ENCODE peak calls at places on chromosomes 16 and 17, in four cellular contexts. T is GM12878, G is HepG2, U is K562. W is an unnamed sample.

GRCh38 chr17:50948711-50949110 is 82.6 kb upstream of the TOB1 start:
- DNase-seq in T (no peak), G (no peak), U (no peak), W (no peak)

GRCh38 chr16:9238346-9238745 is 146.9 kb downstream of the HAPSTR1 start:
- DNase-seq in T (no peak), G (no peak), U (no peak), W (no peak)

GRCh38 chr17:27207073-27207511 is 86.8 kb upstream of the WSB1 start:
- DNase-seq in T (no peak), G (no peak), U (no peak), W (no peak)

GRCh38 chr17:39404542-39405378 is 3.3 kb upstream of the FBXL20 start:
- DNase-seq in T (no peak), G (no peak), U (peak), W (no peak)

GRCh38 chr17:75110307-75110937 is 653 bp downstream of the ARMC7 start:
- DNase-seq in T (no peak), G (no peak), U (no peak), W (no peak)

GRCh38 chr17:5825717-5826330 is 241.5 kb upstream of the NLRP1 start:
- DNase-seq in T (no peak), G (no peak), U (no peak), W (no peak)

GRCh38 chr16:4392382-4393242 is 21.0 kb downstream of the VASN start:
- DNase-seq in T (no peak), G (no peak), U (no peak), W (no peak)

GRCh38 chr17:66426397-66427033 is 124.1 kb downstream of the PRKCA start:
- DNase-seq in T (no peak), G (peak), U (peak), W (peak)

GRCh38 chr16:58426960-58427359 is 34.7 kb downstream of the GINS3 start:
- DNase-seq in T (no peak), G (no peak), U (no peak), W (no peak)

GRCh38 chr16:57412584-57412983 is 8.0 kb downstream of the CCL17 start:
- DNase-seq in T (no peak), G (no peak), U (no peak), W (no peak)

GRCh38 chr16:85717393-85718152 is 28.8 kb upstream of the GINS2 start:
- DNase-seq in T (no peak), G (peak), U (peak), W (peak)

GRCh38 chr16:31460582-31461002 is 1.3 kb downstream of the ARMC5 start:
- DNase-seq in T (no peak), G (peak), U (no peak), W (no peak)

GRCh38 chr16:13968835-13969234 is 48.9 kb downstream of the ERCC4 start:
- DNase-seq in T (no peak), G (no peak), U (no peak), W (no peak)

GRCh38 chr17:78137392-78138203 is 7.0 kb downstream of the TMC8 start:
- DNase-seq in T (no peak), G (no peak), U (peak), W (no peak)

GRCh38 chr16:89322381-89323119 is 105.0 kb downstream of the ZNF778 start:
- DNase-seq in T (no peak), G (peak), U (peak), W (peak)

GRCh38 chr16:2208308-2208707 is 2.4 kb downstream of the BRICD5 start:
- DNase-seq in T (no peak), G (no peak), U (no peak), W (no peak)

GRCh38 chr16:60648260-60648659 is 1388.0 kb downstream of the CDH8 start:
- DNase-seq in T (no peak), G (no peak), U (no peak), W (no peak)

GRCh38 chr17:60562421-60562820 is 36.4 kb upstream of the APPBP2 start:
- DNase-seq in T (no peak), G (no peak), U (no peak), W (no peak)

GRCh38 chr16:67672306-67672705 is 5.7 kb downstream of the C16orf86 start:
- DNase-seq in T (no peak), G (no peak), U (no peak), W (no peak)

GRCh38 chr16:87317766-87318121 is 552 bp upstream of the C16orf95 start:
- DNase-seq in T (no peak), G (peak), U (peak), W (peak)

GRCh38 chr16:53773150-53773846 is 69.3 kb downstream of the FTO start:
- DNase-seq in T (peak), G (peak), U (peak), W (peak)

GRCh38 chr16:57925310-57925709 is 45.6 kb downstream of the CNGB1 start:
- DNase-seq in T (no peak), G (no peak), U (no peak), W (no peak)

GRCh38 chr17:76544916-76545365 is 5.1 kb downstream of the PRCD start:
- DNase-seq in T (no peak), G (no peak), U (no peak), W (no peak)

GRCh38 chr17:76547183-76547641 is 7.4 kb downstream of the PRCD start:
- DNase-seq in T (no peak), G (peak), U (peak), W (peak)

GRCh38 chr17:76545918-76546555 is 6.2 kb downstream of the PRCD start:
- DNase-seq in T (no peak), G (no peak), U (no peak), W (no peak)

GRCh38 chr17:76547642-76548202 is 7.9 kb downstream of the PRCD start:
- DNase-seq in T (no peak), G (no peak), U (no peak), W (no peak)

GRCh38 chr17:76546556-76547182 is 6.8 kb downstream of the PRCD start:
- DNase-seq in T (no peak), G (no peak), U (no peak), W (no peak)
- TF ChIP-seq TARDBP in T (no peak), G (no peak), U (no peak), W (no peak)

DNA sequence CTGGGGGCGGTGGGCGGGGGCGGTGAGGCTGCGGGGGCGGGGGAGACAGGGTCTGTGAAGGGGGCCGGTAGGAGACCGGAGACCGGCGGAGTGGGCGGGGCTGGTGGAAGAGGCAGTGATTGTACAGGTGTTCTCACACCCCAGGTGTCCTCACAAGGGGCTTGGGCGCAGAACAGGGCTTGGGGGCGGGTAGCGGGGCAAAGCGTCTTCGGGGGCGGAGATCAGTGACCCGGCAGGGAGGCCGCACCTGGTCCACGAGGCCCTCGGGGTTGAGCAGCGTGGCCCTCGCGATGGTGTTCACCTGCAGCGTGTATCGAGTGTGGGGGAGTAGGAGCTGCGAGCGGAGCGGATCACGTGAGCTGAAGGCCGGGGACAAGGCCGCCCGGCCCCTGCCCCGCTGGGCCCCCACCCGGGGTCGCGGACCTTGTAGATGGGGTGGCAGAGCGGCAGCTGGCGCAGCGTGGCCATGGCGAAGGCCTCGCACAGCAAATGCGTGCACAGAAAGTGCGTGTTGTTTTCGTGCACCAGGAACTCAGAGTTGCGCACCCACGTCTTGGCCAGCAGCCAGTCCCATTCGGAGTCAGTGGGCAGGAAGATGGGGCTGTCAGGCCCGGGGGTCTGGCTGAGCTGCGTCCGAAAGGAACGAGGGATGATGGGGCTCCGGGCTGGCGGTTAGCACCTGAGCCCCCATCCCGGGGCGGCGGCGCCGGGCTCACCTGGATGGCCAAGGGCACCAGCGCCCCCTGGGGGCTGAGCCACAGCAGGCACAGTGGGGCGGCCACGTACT is 8.5 kb downstream of the ALOXE3 start:
- DNase-seq in T (no peak), G (no peak), U (peak), W (peak)
- TF ChIP-seq FOXM1 in T (no peak), G (no peak), U (no peak), W (no peak)

GRCh38 chr17:72726936-72727335 is 365.6 kb downstream of the SLC39A11 start:
- DNase-seq in T (peak), G (no peak), U (no peak), W (no peak)
- TF ChIP-seq TARDBP in T (no peak), G (no peak), U (no peak), W (no peak)

GRCh38 chr17:44733753-44734152 is 25.0 kb upstream of the ADAM11 start:
- DNase-seq in T (no peak), G (peak), U (no peak), W (peak)
- TF ChIP-seq FOXM1 in T (no peak), G (no peak), U (no peak), W (no peak)

GRCh38 chr17:48529191-48529979 is 1.4 kb downstream of the HOXB1 start:
- DNase-seq in T (no peak), G (no peak), U (no peak), W (no peak)

GRCh38 chr17:48528153-48528912 is 2.5 kb downstream of the HOXB1 start:
- DNase-seq in T (no peak), G (no peak), U (peak), W (no peak)

GRCh38 chr17:48532261-48532660 is 1.4 kb upstream of the HOXB1 start:
- DNase-seq in T (no peak), G (no peak), U (no peak), W (no peak)

GRCh38 chr17:48530208-48530886 is 464 bp downstream of the HOXB1 start:
- DNase-seq in T (no peak), G (no peak), U (no peak), W (no peak)

GRCh38 chr17:48530887-48531272 is at the start of gene HOXB1:
- DNase-seq in T (no peak), G (no peak), U (no peak), W (no peak)
- TF ChIP-seq TARDBP in T (no peak), G (no peak), U (no peak), W (no peak)

DNA sequence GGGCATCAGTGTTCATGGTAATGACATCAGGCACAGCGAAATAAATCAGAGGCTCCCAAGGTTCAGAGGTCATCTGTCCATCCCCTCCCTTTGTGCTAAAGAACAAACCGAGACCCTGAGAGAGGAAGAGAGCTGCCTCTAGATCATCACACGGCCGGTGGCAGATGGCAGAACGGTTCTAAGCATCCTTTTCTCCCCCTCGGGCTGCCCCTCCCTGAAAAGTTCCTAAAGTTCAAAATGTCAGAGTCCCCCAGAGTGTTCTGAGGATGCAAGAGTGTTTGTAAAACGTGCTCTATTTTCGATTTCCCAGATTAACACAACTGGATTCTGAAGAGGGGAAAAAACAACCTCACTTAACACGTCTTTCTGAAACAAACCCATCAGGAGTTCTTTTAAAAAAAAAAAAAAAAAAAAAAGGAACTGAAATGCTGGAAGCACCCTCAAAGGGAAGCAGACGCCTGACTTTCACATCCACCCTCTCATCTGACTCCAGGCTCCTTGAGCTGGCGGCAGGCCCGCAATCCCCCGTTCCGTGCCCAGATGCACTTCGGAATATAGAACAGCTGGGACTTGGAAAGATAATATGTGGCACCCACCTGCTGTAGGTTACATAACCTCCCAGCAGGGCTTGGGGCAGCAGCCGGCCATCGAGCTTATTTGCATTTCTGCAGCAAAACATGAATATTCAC is 115.5 kb upstream of the SMURF2 start:
- DNase-seq in T (no peak), G (no peak), U (no peak), W (no peak)
- TF ChIP-seq FOXM1 in T (no peak), G (no peak), U (no peak), W (no peak)

GRCh38 chr17:70074991-70075390 is at the start of gene KCNJ16:
- DNase-seq in T (no peak), G (no peak), U (no peak), W (no peak)
- TF ChIP-seq TARDBP in T (no peak), G (no peak), U (no peak), W (no peak)

DNA sequence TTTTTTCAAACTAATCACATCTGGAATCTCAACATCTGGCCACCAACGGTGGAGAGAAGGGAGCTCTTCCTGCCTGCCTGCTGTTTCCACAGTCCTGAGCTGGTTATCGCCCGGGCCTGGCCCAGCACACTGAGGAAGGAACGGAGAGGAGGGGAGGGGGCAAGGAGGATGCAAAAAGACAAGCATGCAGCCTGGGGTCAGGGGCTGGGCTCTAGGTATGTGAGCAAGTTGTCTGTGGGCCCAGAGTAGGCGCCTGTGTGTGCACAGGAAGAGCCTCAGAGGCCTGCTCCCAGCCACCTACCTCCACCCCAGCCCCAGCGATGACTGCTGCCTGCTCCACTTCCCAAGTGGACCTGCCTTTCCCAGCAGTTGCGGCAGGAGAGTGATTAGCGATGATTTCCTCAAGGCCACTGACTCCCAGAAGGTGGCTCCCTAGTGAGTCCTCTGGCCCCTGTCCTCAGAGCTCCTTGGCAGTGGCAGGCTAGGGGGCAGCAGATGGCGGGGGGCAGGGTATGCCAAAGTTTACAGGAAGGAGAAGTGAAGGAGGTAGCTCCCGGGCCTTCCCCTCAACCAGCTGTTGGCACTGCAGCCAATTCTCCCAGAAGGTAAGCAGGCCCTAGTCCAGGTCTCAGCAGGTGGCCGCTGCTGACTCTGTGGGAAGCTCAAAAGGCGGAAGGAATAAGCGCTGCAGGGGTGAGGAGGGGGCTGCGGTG is 27.0 kb upstream of the RASD1 start:
- DNase-seq in T (no peak), G (no peak), U (no peak), W (no peak)
- TF ChIP-seq FOXM1 in T (no peak), G (no peak), U (no peak), W (no peak)

DNA sequence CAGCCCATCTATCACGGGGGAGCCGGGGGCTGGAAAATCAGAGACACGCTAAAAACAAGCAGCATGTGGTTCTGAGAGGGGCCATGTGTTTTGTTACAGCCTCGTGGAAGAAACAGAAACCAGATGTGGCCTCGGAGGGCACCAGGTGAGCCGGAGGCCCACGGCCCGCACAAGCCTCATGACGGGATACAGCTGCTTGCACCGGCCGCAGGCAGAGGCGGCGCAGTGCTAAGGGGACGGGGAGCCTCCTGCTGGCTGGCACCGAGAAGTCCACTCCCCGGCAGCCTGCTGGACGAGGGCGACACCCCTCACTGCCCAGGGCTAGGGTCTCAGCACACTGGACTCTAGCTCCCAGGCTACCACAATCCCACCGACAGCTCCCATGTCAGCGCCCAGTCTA is 19.2 kb downstream of the NDUFAF8 start:
- DNase-seq in T (no peak), G (no peak), U (no peak), W (no peak)
- TF ChIP-seq TARDBP in T (no peak), G (no peak), U (no peak), W (no peak)

GRCh38 chr17:1153795-1154546 is 25.8 kb downstream of the ABR start:
- DNase-seq in T (no peak), G (peak), U (peak), W (peak)
- TF ChIP-seq FOXM1 in T (no peak), G (no peak), U (no peak), W (no peak)

W was measured in HEK293T.